ENCODE peak calls at places on chromosome 22, in seven cellular contexts. F is GM23338, V is AG04450, J is left lung, P is transverse colon, G is left ventricle myocardium inferior, D is IMR-90. L is an unnamed sample.

GRCh38 chr22:41619979-41620645 is 731 bp downstream of the DESI1 start:
- DNase-seq in P (peak; percentile 64), F (peak; percentile 74), V (no peak), G (peak; percentile 36), J (peak; percentile 41), D (no peak), L (peak; percentile 19)

GRCh38 chr22:23376256-23376655 is 195.9 kb downstream of the BCR start:
- DNase-seq in G (no peak), P (peak; percentile 55), F (peak; percentile 75), V (no peak), D (no peak), J (no peak), L (no peak)

GRCh38 chr22:42856179-42856864 is 751 bp downstream of the ARFGAP3 start:
- DNase-seq in V (no peak), D (peak; percentile 22), P (peak; percentile 71), J (peak; percentile 79), F (peak; percentile 55), G (peak; percentile 62), L (no peak)

GRCh38 chr22:19705181-19705934 is 8.9 kb upstream of the SEPTIN5 start:
- DNase-seq in D (no peak), F (peak; percentile 98), J (no peak), P (no peak), V (no peak), G (no peak), L (no peak)

GRCh38 chr22:37105154-37105553 is 4.4 kb downstream of the TMPRSS6 start:
- DNase-seq in G (no peak), J (no peak), F (no peak), V (no peak), P (no peak), D (no peak), L (no peak)

GRCh38 chr22:38109391-38110000 is 988 bp downstream of the BAIAP2L2 start:
- DNase-seq in D (no peak), F (peak; percentile 30), V (no peak), P (no peak), J (no peak), G (no peak), L (no peak)

GRCh38 chr22:35510481-35510934 is 30.1 kb upstream of the RASD2 start:
- DNase-seq in V (no peak), J (no peak), D (peak; percentile 75), F (no peak), G (no peak), P (no peak), L (no peak)

GRCh38 chr22:39859903-39860588 is 33.5 kb downstream of the ENTHD1 start:
- DNase-seq in D (no peak), G (no peak), P (no peak), V (no peak), F (no peak), J (no peak), L (no peak)

GRCh38 chr22:49976439-49977175 is 16.0 kb downstream of the PIM3 start:
- DNase-seq in V (no peak), P (peak; percentile 8), G (no peak), D (no peak), J (no peak), F (no peak), L (no peak)

GRCh38 chr22:49328076-49328475 is 499.6 kb downstream of the BRD1 start:
- DNase-seq in F (no peak), G (no peak), D (no peak), P (peak; percentile 1), J (peak; percentile 6), V (no peak), L (no peak)

GRCh38 chr22:41003041-41003440 is 51.9 kb downstream of the RBX1 start:
- DNase-seq in J (no peak), D (no peak), P (no peak), F (peak; percentile 24), G (no peak), V (no peak), L (no peak)

GRCh38 chr22:24155597-24156145 is 25.6 kb upstream of the SUSD2 start:
- DNase-seq in D (peak; percentile 65), P (peak; percentile 77), G (peak; percentile 87), V (no peak), F (peak; percentile 79), J (peak; percentile 83), L (no peak)

GRCh38 chr22:39176067-39176621 is 23.7 kb upstream of the CBX7 start:
- DNase-seq in D (peak; percentile 58), V (no peak), P (peak; percentile 57), F (peak; percentile 92), G (peak; percentile 77), J (peak; percentile 49), L (peak; percentile 27)

GRCh38 chr22:23263651-23264555 is 83.6 kb downstream of the BCR start:
- DNase-seq in F (no peak), V (no peak), P (peak; percentile 22), J (no peak), D (no peak), G (no peak), L (no peak)

GRCh38 chr22:41508770-41509170 is 35.5 kb downstream of the POLR3H start:
- DNase-seq in V (no peak), J (no peak), P (no peak), D (no peak), G (peak; percentile 60), F (no peak), L (no peak)

GRCh38 chr22:40476341-40476740 is 105.9 kb downstream of the SGSM3 start:
- DNase-seq in D (no peak), P (no peak), G (no peak), J (no peak), V (no peak), F (no peak), L (no peak)

GRCh38 chr22:23075525-23076216 is 5.4 kb downstream of the GNAZ start:
- DNase-seq in P (no peak), G (no peak), J (no peak), D (no peak), V (no peak), F (no peak), L (no peak)

GRCh38 chr22:39356464-39356863 is 6.7 kb downstream of the SYNGR1 start:
- DNase-seq in V (no peak), F (no peak), P (no peak), D (no peak), G (no peak), J (no peak), L (no peak)

GRCh38 chr22:27545071-27545470 is 256.5 kb downstream of the MN1 start:
- DNase-seq in G (no peak), D (no peak), J (no peak), P (no peak), V (no peak), F (no peak), L (no peak)

GRCh38 chr22:19396561-19396933 is 35.0 kb downstream of the HIRA start:
- DNase-seq in D (no peak), F (no peak), V (no peak), G (no peak), J (no peak), P (no peak), L (no peak)

GRCh38 chr22:35894937-35895708 is 133.5 kb downstream of the RBFOX2 start:
- DNase-seq in G (no peak), V (peak; percentile 29), D (peak; percentile 79), P (peak; percentile 12), J (no peak), F (no peak), L (peak; percentile 94)

GRCh38 chr22:21942407-21942895 is 10.2 kb downstream of the PPM1F start:
- DNase-seq in P (peak; percentile 52), G (peak; percentile 89), F (no peak), V (peak; percentile 39), D (peak; percentile 88), J (peak; percentile 68), L (peak; percentile 83)

GRCh38 chr22:47618180-47618579 is 855.7 kb downstream of the TBC1D22A start:
- DNase-seq in V (no peak), J (no peak), G (no peak), F (no peak), P (no peak), D (no peak), L (no peak)

GRCh38 chr22:49969751-49970527 is 9.4 kb downstream of the PIM3 start:
- DNase-seq in G (peak; percentile 13), D (no peak), F (no peak), V (no peak), P (no peak), J (no peak), L (no peak)

GRCh38 chr22:49163960-49164690 is 663.5 kb downstream of the BRD1 start:
- DNase-seq in J (no peak), D (no peak), F (no peak), V (no peak), G (no peak), P (no peak), L (no peak)

DNA sequence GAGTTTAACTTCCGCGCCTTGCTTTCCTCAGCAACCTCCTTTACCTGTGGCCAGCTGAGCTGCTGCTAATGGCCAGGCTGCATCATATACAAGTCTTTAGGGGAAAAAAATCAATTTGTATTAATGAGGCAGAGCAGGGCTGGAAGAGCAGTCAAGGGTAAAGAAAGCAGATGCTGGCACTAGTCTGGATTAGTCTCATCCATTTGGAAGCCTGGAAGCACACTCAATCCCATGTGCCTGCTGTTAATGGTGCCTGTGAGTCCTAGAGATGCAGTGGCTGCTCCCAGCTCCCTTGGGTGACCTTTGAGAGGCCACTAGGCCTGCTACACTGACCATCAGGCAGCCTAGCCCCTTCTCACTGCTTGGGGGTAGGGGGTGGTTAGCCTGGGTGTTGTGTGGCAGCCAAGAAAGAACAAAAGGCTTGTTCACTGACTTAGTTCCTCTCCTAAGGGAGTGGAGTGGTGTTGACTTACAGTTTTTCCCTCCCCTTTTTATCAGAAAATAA is 8.0 kb downstream of the PIK3IP1 start:
- DNase-seq in F (no peak), G (no peak), V (no peak), P (no peak), D (no peak), J (no peak), L (no peak)
- H3K27ac ChIP-seq in F (no peak overlapping the region), G (peak overlapping the region; percentile 98), V (no peak overlapping the region), P (peak overlapping the region; percentile 97), D (no peak overlapping the region), J (peak overlapping the region; percentile 69), L (no peak overlapping the region)

GRCh38 chr22:44729391-44730012 is 22.9 kb upstream of the ARHGAP8 start:
- DNase-seq in D (peak; percentile 71), V (no peak), F (no peak), G (peak; percentile 57), P (no peak), J (peak; percentile 60), L (no peak)
- TF ChIP-seq CTCF in D (peak; percentile 44), V (peak; percentile 57), F (no peak), G (peak; percentile 27), P (no peak), J (no peak), L (no peak)

DNA sequence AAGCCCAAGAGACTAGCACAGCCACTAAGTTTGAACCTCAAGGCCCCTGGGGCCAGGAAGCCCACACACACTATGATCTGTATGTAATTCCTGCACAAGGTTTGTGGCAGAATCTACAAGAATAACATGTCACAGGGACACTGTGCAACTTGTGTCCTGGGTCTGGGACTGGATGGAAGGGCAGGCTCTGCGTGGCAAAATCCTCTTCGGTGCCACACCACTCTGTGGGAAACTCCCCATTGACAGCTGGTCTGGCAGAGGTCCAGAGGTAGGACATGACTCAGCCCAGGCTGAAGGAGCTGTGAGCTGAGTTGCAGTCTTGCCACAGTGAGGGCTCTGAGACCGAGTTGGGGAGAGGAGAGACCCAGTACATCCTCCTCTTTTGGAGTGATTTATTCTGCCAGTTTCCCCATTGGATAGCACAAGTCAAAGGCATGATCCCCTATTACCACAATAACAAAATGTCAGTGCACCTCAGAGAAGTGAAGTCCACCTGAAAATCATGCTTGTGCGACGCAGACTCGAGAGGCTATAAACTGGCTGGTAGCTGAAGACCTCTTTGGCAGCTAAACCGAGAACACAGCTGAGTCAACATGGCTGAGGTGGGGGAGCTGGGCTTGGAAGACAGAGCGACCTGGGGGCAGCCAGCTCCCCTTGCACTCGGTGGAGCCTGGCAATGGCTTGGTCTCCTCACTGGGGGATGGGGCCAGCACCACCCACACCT is 23.3 kb upstream of the SERPIND1 start:
- DNase-seq in P (peak; percentile 38), F (no peak), D (peak; percentile 90), G (peak; percentile 47), J (peak; percentile 74), V (peak; percentile 63), L (peak; percentile 49)
- H3K27me3 ChIP-seq in P (no peaks in the 10 kb centered on the region), F (no peaks in the 10 kb centered on the region), D (no peaks in the 10 kb centered on the region), G (no peaks in the 10 kb centered on the region), J (no peaks in the 10 kb centered on the region), V (no peaks in the 10 kb centered on the region), L (no peaks in the 10 kb centered on the region)

GRCh38 chr22:29310065-29310862 is 3.8 kb downstream of the GAS2L1 start:
- DNase-seq in J (no peak), F (no peak), D (no peak), P (no peak), G (no peak), V (no peak), L (no peak)
- H3K27ac ChIP-seq in J (peak overlapping the region; percentile 83), F (no peak overlapping the region), D (no peak overlapping the region), P (peak overlapping the region; percentile 96), G (peak overlapping the region; percentile 97), V (no peak overlapping the region), L (no peak overlapping the region)